ENCODE peak calls at places on chromosomes 5 and 9, in eight cellular contexts. Q is fibroblast of villous mesenchyme; W is stimulated activated naive CD8-positive, alpha-beta T cell treated with anti-CD3 and anti-CD28 coated beads, Interleukin-15, Interleukin-2, amounts not matched to agents 100 U/mL and 50 U/mL, for 24 hours; O is effector memory CD8-positive, alpha-beta T cell; L is stimulated activated CD8-positive, alpha-beta memory T cell treated with anti-CD3 and anti-CD28 coated beads, Interleukin-15, amount 100 ng/mL, for 4 hours; C is NCI-H1930; G is memory B cell; H is chondrocyte. F is an unnamed sample.

GRCh38 chr5:164230341-164230740 is 724.9 kb downstream of the MAT2B start:
- DNase-seq in Q (no peak), W (no peak), O (no peak), L (no peak), C (no peak), G (no peak), H (no peak), F (no peak)

GRCh38 chr9:117315236-117315635 is 99.6 kb downstream of the ASTN2 start:
- DNase-seq in Q (no peak), W (no peak), O (no peak), L (no peak), C (no peak), G (no peak), H (no peak), F (no peak)

GRCh38 chr5:147452137-147452838 is 57.6 kb downstream of the DPYSL3 start:
- DNase-seq in Q (no peak), W (no peak), O (no peak), L (no peak), C (no peak), G (no peak), H (no peak), F (no peak)

GRCh38 chr9:81420024-81420423 is 269.3 kb downstream of the TLE1 start:
- DNase-seq in Q (no peak), W (no peak), O (no peak), L (no peak), C (no peak), G (no peak), H (no peak), F (no peak)

GRCh38 chr5:116572375-116573278 is 2.0 kb downstream of the SEMA6A start:
- DNase-seq in Q (no peak), W (no peak), O (no peak), L (no peak), C (no peak), G (no peak), H (no peak), F (no peak)

GRCh38 chr5:142316051-142316450 is 8.8 kb downstream of the SPRY4 start:
- DNase-seq in Q (peak; percentile 67), W (no peak), O (no peak), L (no peak), C (no peak), G (no peak), H (no peak), F (no peak)

GRCh38 chr5:88666761-88667186 is 216.2 kb downstream of the MEF2C start:
- DNase-seq in Q (peak; percentile 15), W (peak; percentile 3), O (no peak), L (no peak), C (no peak), G (no peak), H (no peak), F (no peak)

GRCh38 chr5:173764321-173765029 is 123.7 kb upstream of the CPEB4 start:
- DNase-seq in Q (peak; percentile 97), W (no peak), O (no peak), L (no peak), C (no peak), G (no peak), H (no peak), F (no peak)

GRCh38 chr9:107755267-107755666 is 265.7 kb upstream of the KLF4 start:
- DNase-seq in Q (peak; percentile 61), W (no peak), O (no peak), L (no peak), C (no peak), G (no peak), H (no peak), F (no peak)

F was measured in GM12892.